ENCODE peak calls at places on chromosomes 3 and 15, in nine cellular contexts. X is GM20000; M is LoVo; E is left cardiac atrium; Q is iPS-NIHi11; H is Peyer's patch; B is left colon; G is activated CD8-positive, alpha-beta memory T cell treated with anti-CD3 and anti-CD28 coated beads, Interleukin-2, amount 50 U/mL, for 4 hours; V is mucosa of gallbladder. A is an unnamed sample.

GRCh38 chr3:4703054-4703480 is 209.9 kb downstream of the ITPR1 start:
- DNase-seq in V (no peak), B (no peak), X (no peak), H (no peak), Q (no peak), G (no peak), E (no peak), M (no peak), A (no peak)

GRCh38 chr3:152539191-152539764 is 270.5 kb downstream of the MBNL1 start:
- DNase-seq in E (no peak), V (no peak), G (no peak), Q (peak), B (no peak), H (no peak), M (no peak), X (no peak), A (no peak)

GRCh38 chr15:71093089-71094024 is 21.9 kb upstream of the THSD4 start:
- DNase-seq in H (peak), G (no peak), X (no peak), E (no peak), V (peak), B (peak), Q (peak), M (peak), A (no peak)

GRCh38 chr3:79368403-79368802 is 399.4 kb downstream of the ROBO1 start:
- DNase-seq in G (no peak), X (no peak), M (no peak), H (no peak), Q (no peak), V (no peak), B (no peak), E (no peak), A (no peak)

GRCh38 chr15:64842099-64842940 is 605 bp downstream of the PLEKHO2 start:
- DNase-seq in E (no peak), B (no peak), Q (no peak), G (no peak), V (no peak), M (no peak), H (no peak), X (no peak), A (no peak)

GRCh38 chr15:65232520-65232919 is 21.2 kb upstream of the CILP start:
- DNase-seq in Q (no peak), E (no peak), V (no peak), G (no peak), B (no peak), H (no peak), M (no peak), X (no peak), A (no peak)

GRCh38 chr3:181690769-181691168 is 21.0 kb upstream of the SOX2 start:
- DNase-seq in B (no peak), H (no peak), X (no peak), V (no peak), G (no peak), M (no peak), E (no peak), Q (no peak), A (no peak)

GRCh38 chr15:59420986-59421618 is 16.9 kb upstream of the FAM81A start:
- DNase-seq in Q (peak), G (no peak), E (no peak), V (no peak), B (no peak), M (no peak), X (no peak), H (no peak), A (no peak)

GRCh38 chr3:26625187-26625586 is 2.6 kb downstream of the LRRC3B start:
- DNase-seq in G (no peak), E (no peak), M (no peak), X (no peak), V (no peak), H (no peak), B (no peak), Q (no peak), A (no peak)

GRCh38 chr3:187932530-187932929 is 187.3 kb upstream of the BCL6 start:
- DNase-seq in V (no peak), H (no peak), Q (no peak), G (no peak), X (no peak), M (no peak), B (no peak), E (no peak), A (no peak)

GRCh38 chr3:147210676-147211075 is 195.7 kb downstream of the ZIC4 start:
- DNase-seq in X (no peak), B (no peak), G (no peak), Q (no peak), H (no peak), E (no peak), M (no peak), V (no peak), A (no peak)

GRCh38 chr3:48684480-48685143 is 1.1 kb downstream of the NCKIPSD start:
- DNase-seq in X (peak), M (no peak), E (peak), Q (no peak), B (no peak), G (no peak), H (no peak), V (peak), A (no peak)

GRCh38 chr3:117997201-117998049 is 1037.2 kb downstream of the IGSF11 start:
- DNase-seq in V (peak), Q (peak), B (peak), X (peak), H (peak), G (no peak), M (peak), E (peak), A (peak)